ENCODE peak calls at places on chromosomes 5 and 9, in seven cellular contexts. S, Z, Q, H, K, A and O are unnamed samples.

GRCh38 chr9:126756876-126757415 is 47.9 kb upstream of the ZBTB43 start:
- DNase-seq in S (no peak), Z (no peak), Q (no peak), H (no peak), K (no peak), A (no peak), O (no peak)

GRCh38 chr5:133291524-133291923 is 239.7 kb downstream of the HSPA4 start:
- DNase-seq in S (no peak), Z (no peak), Q (no peak), H (no peak), K (no peak), A (no peak), O (no peak)

GRCh38 chr5:1886634-1887399 is 4.1 kb upstream of the IRX4 start:
- DNase-seq in S (no peak), Z (no peak), Q (no peak), H (no peak), K (no peak), A (no peak), O (no peak)

GRCh38 chr5:37840036-37840909 is at the start of gene GDNF:
- DNase-seq in S (peak), Z (peak), Q (no peak), H (peak), K (peak), A (no peak), O (peak)

GRCh38 chr9:107542401-107542800 is 52.8 kb upstream of the KLF4 start:
- DNase-seq in S (peak), Z (no peak), Q (no peak), H (no peak), K (no peak), A (no peak), O (peak)

GRCh38 chr5:117296872-117297271 is 722.2 kb upstream of the SEMA6A start:
- DNase-seq in S (no peak), Z (no peak), Q (no peak), H (no peak), K (no peak), A (no peak), O (no peak)

GRCh38 chr9:37292896-37293295 is 129.6 kb upstream of the GRHPR start:
- DNase-seq in S (no peak), Z (no peak), Q (no peak), H (no peak), K (no peak), A (no peak), O (no peak)

GRCh38 chr5:42514759-42515158 is 91.5 kb downstream of the GHR start:
- DNase-seq in S (no peak), Z (peak), Q (no peak), H (no peak), K (no peak), A (peak), O (no peak)

GRCh38 chr5:124990723-124991122 is 244.3 kb upstream of the ZNF608 start:
- DNase-seq in S (no peak), Z (no peak), Q (no peak), H (peak), K (no peak), A (no peak), O (no peak)

GRCh38 chr5:43227655-43228054 is 35.6 kb downstream of the NIM1K start:
- DNase-seq in S (peak), Z (peak), Q (no peak), H (no peak), K (no peak), A (peak), O (peak)

GRCh38 chr5:91038180-91038808 is 344.8 kb downstream of the ARRDC3 start:
- DNase-seq in S (peak), Z (no peak), Q (no peak), H (no peak), K (no peak), A (no peak), O (no peak)

GRCh38 chr9:12681620-12682019 is 11.6 kb upstream of the TYRP1 start:
- DNase-seq in S (no peak), Z (no peak), Q (no peak), H (no peak), K (no peak), A (no peak), O (peak)

GRCh38 chr9:82035332-82035731 is 46.8 kb downstream of the SPATA31D1 start:
- DNase-seq in S (no peak), Z (no peak), Q (no peak), H (no peak), K (no peak), A (no peak), O (no peak)

GRCh38 chr5:123156577-123157296 is 67.7 kb downstream of the PRDM6 start:
- DNase-seq in S (peak), Z (no peak), Q (no peak), H (no peak), K (no peak), A (no peak), O (peak)

GRCh38 chr5:53783624-53784228 is 223.3 kb downstream of the NDUFS4 start:
- DNase-seq in S (no peak), Z (no peak), Q (no peak), H (no peak), K (no peak), A (no peak), O (no peak)

GRCh38 chr9:98998441-98999151 is 54.9 kb downstream of the COL15A1 start:
- DNase-seq in S (peak), Z (peak), Q (no peak), H (peak), K (peak), A (peak), O (peak)

GRCh38 chr5:142320851-142321560 is 3.8 kb downstream of the SPRY4 start:
- DNase-seq in S (peak), Z (no peak), Q (no peak), H (no peak), K (no peak), A (peak), O (peak)

GRCh38 chr5:15926586-15926985 is 253.0 kb downstream of the MARCHF11 start:
- DNase-seq in S (peak), Z (no peak), Q (no peak), H (no peak), K (no peak), A (no peak), O (no peak)

GRCh38 chr9:5043381-5043780 is 58.3 kb downstream of the JAK2 start:
- DNase-seq in S (peak), Z (no peak), Q (no peak), H (no peak), K (no peak), A (no peak), O (peak)

GRCh38 chr9:98438701-98439100 is 183.3 kb upstream of the TBC1D2 start:
- DNase-seq in S (no peak), Z (no peak), Q (no peak), H (no peak), K (no peak), A (no peak), O (peak)

GRCh38 chr5:43193171-43193951 is 1.3 kb downstream of the NIM1K start:
- DNase-seq in S (peak), Z (peak), Q (no peak), H (no peak), K (no peak), A (peak), O (peak)

GRCh38 chr5:147407094-147407681 is 102.7 kb downstream of the DPYSL3 start:
- DNase-seq in S (peak), Z (peak), Q (no peak), H (no peak), K (no peak), A (no peak), O (peak)

GRCh38 chr9:123697686-123698085 is 232.2 kb downstream of the DENND1A start:
- DNase-seq in S (no peak), Z (peak), Q (no peak), H (no peak), K (no peak), A (no peak), O (no peak)

GRCh38 chr5:10913846-10914245 is 152.8 kb upstream of the DAP start:
- DNase-seq in S (peak), Z (peak), Q (no peak), H (no peak), K (no peak), A (peak), O (peak)

GRCh38 chr5:66769839-66770617 is 173.8 kb downstream of the MAST4 start:
- DNase-seq in S (peak), Z (peak), Q (no peak), H (no peak), K (no peak), A (peak), O (peak)

GRCh38 chr5:29897916-29898315 is 1295.6 kb upstream of the CDH6 start:
- DNase-seq in S (no peak), Z (no peak), Q (no peak), H (no peak), K (no peak), A (no peak), O (no peak)

GRCh38 chr5:178163772-178164735 is 10.4 kb upstream of the NHP2 start:
- DNase-seq in S (peak), Z (peak), Q (peak), H (peak), K (peak), A (peak), O (peak)

GRCh38 chr9:87783180-87783579 is 57.3 kb downstream of the CTSL start:
- DNase-seq in S (no peak), Z (no peak), Q (no peak), H (no peak), K (no peak), A (peak), O (no peak)

GRCh38 chr5:96408276-96408777 is 24.7 kb downstream of the PCSK1 start:
- DNase-seq in S (peak), Z (no peak), Q (no peak), H (no peak), K (no peak), A (no peak), O (peak)

GRCh38 chr5:16856531-16856930 is 79.6 kb downstream of the MYO10 start:
- DNase-seq in S (no peak), Z (no peak), Q (no peak), H (no peak), K (no peak), A (peak), O (no peak)

GRCh38 chr9:133735415-133735775 is 2.8 kb downstream of the SARDH start:
- DNase-seq in S (no peak), Z (peak), Q (no peak), H (no peak), K (no peak), A (peak), O (no peak)

GRCh38 chr5:101306391-101307137 is 403.5 kb upstream of the ST8SIA4 start:
- DNase-seq in S (no peak), Z (no peak), Q (no peak), H (no peak), K (no peak), A (no peak), O (no peak)

GRCh38 chr9:105053209-105053652 is 125.3 kb upstream of the ABCA1 start:
- DNase-seq in S (peak), Z (peak), Q (peak), H (no peak), K (peak), A (peak), O (peak)

GRCh38 chr5:57216714-57217113 is 42.9 kb downstream of the GPBP1 start:
- DNase-seq in S (peak), Z (no peak), Q (no peak), H (no peak), K (no peak), A (no peak), O (peak)

GRCh38 chr5:147645172-147645571 is 135.3 kb upstream of the DPYSL3 start:
- DNase-seq in S (no peak), Z (no peak), Q (no peak), H (no peak), K (no peak), A (no peak), O (no peak)

GRCh38 chr9:37187713-37188439 is 67.5 kb downstream of the ZCCHC7 start:
- DNase-seq in S (no peak), Z (peak), Q (peak), H (no peak), K (peak), A (peak), O (peak)

GRCh38 chr5:10705736-10706135 is 55.3 kb downstream of the DAP start:
- DNase-seq in S (no peak), Z (no peak), Q (no peak), H (no peak), K (no peak), A (no peak), O (no peak)

GRCh38 chr5:143093452-143094086 is 309.9 kb downstream of the NR3C1 start:
- DNase-seq in S (no peak), Z (no peak), Q (no peak), H (no peak), K (no peak), A (no peak), O (no peak)

DNA sequence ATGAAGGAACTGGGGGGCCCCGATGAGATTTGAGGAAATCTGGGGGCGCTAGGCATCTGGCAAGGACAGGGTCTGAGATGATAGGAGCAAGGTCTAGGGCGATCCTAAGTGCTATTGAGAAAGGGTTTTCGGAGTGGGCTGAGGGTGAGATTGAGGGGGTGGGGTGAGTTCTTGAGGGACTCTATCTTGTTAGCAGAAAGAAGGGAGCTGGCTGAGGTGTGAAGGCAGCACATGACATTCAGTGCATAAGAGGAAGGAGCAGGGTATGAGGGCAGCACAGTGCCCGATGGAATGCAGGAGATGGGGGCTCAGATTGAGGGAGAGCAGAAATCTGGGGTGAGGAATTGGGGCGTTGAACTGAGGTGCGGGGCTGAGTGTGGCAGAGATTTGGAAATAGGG is 656 bp downstream of the TRIM32 start:
- DNase-seq in S (no peak), Z (no peak), Q (no peak), H (no peak), K (no peak), A (no peak), O (peak)
- H3K4me3 ChIP-seq in S (peak), Z (peak), Q (peak), H (peak), K (peak), A (no peak), O (peak)

GRCh38 chr9:122213589-122214413 is 15.0 kb downstream of the LHX6 start:
- DNase-seq in S (no peak), Z (peak), Q (no peak), H (peak), K (peak), A (peak), O (peak)
- H3K4me3 ChIP-seq in S (peak), Z (no peak), Q (no peak), H (no peak), K (peak), A (peak), O (peak)

GRCh38 chr5:135191084-135191826 is 157.2 kb upstream of the PITX1 start:
- DNase-seq in S (peak), Z (peak), Q (no peak), H (peak), K (peak), A (peak), O (peak)
- H3K4me3 ChIP-seq in S (peak), Z (no peak), Q (no peak), H (no peak), K (peak), A (no peak), O (peak)

DNA sequence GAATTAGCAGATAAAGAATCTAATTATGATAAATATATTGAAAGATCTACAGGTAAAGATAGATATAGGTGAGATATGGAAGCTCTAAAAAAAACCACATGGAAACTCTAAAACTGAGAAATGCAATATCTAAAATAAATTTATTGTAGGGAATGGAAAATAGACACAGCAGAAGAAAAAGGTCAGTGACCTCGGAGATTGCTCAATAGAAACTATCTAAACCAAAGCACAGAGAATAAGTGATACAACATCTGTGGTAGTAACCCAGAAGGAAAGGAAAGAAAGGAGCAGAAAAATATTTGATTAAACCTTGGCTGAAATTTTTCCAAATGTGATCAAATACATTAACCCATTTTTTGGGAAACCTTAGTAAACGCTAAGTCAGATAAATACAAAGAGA is 43.1 kb upstream of the GLIPR2 start:
- DNase-seq in S (no peak), Z (no peak), Q (no peak), H (no peak), K (no peak), A (peak), O (no peak)
- H3K4me3 ChIP-seq in S (no peak), Z (no peak), Q (no peak), H (no peak), K (no peak), A (no peak), O (no peak)

GRCh38 chr5:35863159-35863558 is 6.5 kb downstream of the IL7R start:
- DNase-seq in S (no peak), Z (peak), Q (no peak), H (no peak), K (no peak), A (peak), O (no peak)
- H3K4me3 ChIP-seq in S (no peak), Z (no peak), Q (no peak), H (no peak), K (no peak), A (no peak), O (no peak)

GRCh38 chr9:135167839-135168378 is 80.4 kb downstream of the OLFM1 start:
- DNase-seq in S (no peak), Z (no peak), Q (no peak), H (no peak), K (no peak), A (no peak), O (no peak)

GRCh38 chr9:135167356-135167755 is 79.9 kb downstream of the OLFM1 start:
- DNase-seq in S (no peak), Z (no peak), Q (no peak), H (no peak), K (no peak), A (no peak), O (no peak)

GRCh38 chr9:135166566-135166965 is 79.1 kb downstream of the OLFM1 start:
- DNase-seq in S (no peak), Z (no peak), Q (no peak), H (no peak), K (no peak), A (no peak), O (no peak)

GRCh38 chr9:135170535-135170934 is 83.1 kb downstream of the OLFM1 start:
- DNase-seq in S (no peak), Z (no peak), Q (no peak), H (no peak), K (no peak), A (no peak), O (no peak)

GRCh38 chr9:135169709-135170226 is 82.3 kb downstream of the OLFM1 start:
- DNase-seq in S (no peak), Z (no peak), Q (no peak), H (no peak), K (no peak), A (no peak), O (no peak)
- H3K4me3 ChIP-seq in S (no peak), Z (no peak), Q (no peak), H (no peak), K (no peak), A (no peak), O (no peak)

GRCh38 chr5:74624009-74624408 is 16.5 kb downstream of the ENC1 start:
- DNase-seq in S (no peak), Z (no peak), Q (no peak), H (no peak), K (no peak), A (no peak), O (no peak)

GRCh38 chr5:74624501-74624900 is 16.0 kb downstream of the ENC1 start:
- DNase-seq in S (no peak), Z (no peak), Q (no peak), H (no peak), K (no peak), A (no peak), O (no peak)

GRCh38 chr5:74626386-74627222 is 13.9 kb downstream of the ENC1 start:
- DNase-seq in S (no peak), Z (no peak), Q (no peak), H (no peak), K (no peak), A (no peak), O (no peak)

GRCh38 chr5:74625742-74626241 is 14.7 kb downstream of the ENC1 start:
- DNase-seq in S (peak), Z (no peak), Q (no peak), H (no peak), K (no peak), A (no peak), O (peak)

DNA sequence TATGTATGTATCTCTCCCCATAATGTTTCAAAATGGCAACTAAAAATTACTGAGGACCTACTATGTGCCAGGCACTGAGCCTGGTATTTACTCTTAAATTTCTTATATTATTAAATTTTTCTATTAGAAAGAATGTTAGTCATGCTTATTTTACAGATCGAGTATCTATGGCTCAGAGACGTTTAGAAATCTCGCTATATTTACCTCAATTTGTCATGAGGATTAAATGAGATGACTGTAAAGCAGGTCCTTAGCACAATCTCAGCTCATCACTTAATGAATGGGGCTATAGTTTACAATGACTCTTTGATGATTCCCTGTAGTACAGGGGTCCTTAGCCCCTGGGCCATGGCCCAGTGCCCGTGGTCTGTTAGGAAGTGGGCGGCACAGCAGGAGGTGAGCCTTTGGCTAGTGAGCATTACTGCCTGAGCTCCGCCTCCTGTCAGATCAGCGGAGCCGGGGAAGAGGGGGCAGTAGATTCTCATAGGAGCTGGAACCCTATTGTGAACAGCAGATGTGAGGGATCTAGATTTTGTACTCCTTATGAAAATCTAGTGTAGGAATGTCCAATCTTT is 15.5 kb downstream of the ENC1 start:
- DNase-seq in S (no peak), Z (no peak), Q (no peak), H (no peak), K (no peak), A (no peak), O (no peak)
- H3K4me3 ChIP-seq in S (no peak), Z (no peak), Q (no peak), H (no peak), K (no peak), A (no peak), O (no peak)